ENCODE peak calls at places on chromosomes 6 and 20, in nine cellular contexts. One of them, this sample, is unnamed.

GRCh38 chr20:25197173-25197869 is 1.8 kb downstream of the ENTPD6 start:
- DNase-seq in kidney tubule cell: no peak
- DNase-seq in foreskin fibroblast: no peak
- DNase-seq in ACHN: no peak
- DNase-seq in IMR-90: no peak
- DNase-seq in dermis blood vessel endothelial cell: no peak
- DNase-seq in left cardiac atrium: no peak
- DNase-seq in K562: no peak
- DNase-seq in NCI-H1417 treated with DMSO at 0.1 percent for 48 hours: no peak
- DNase-seq in this sample: no peak

GRCh38 chr20:62982124-62983075 is 24.4 kb downstream of the BHLHE23 start:
- DNase-seq in IMR-90: no peak
- DNase-seq in K562: no peak
- DNase-seq in left cardiac atrium: no peak
- DNase-seq in NCI-H1417 treated with DMSO at 0.1 percent for 48 hours: no peak
- DNase-seq in ACHN: no peak
- DNase-seq in foreskin fibroblast: no peak
- DNase-seq in kidney tubule cell: no peak
- DNase-seq in dermis blood vessel endothelial cell: no peak
- DNase-seq in this sample: no peak

GRCh38 chr20:38165089-38165965 is at the start of gene TGM2:
- DNase-seq in NCI-H1417 treated with DMSO at 0.1 percent for 48 hours: no peak
- DNase-seq in left cardiac atrium: peak
- DNase-seq in dermis blood vessel endothelial cell: peak
- DNase-seq in kidney tubule cell: peak
- DNase-seq in K562: peak
- DNase-seq in IMR-90: peak
- DNase-seq in foreskin fibroblast: peak
- DNase-seq in ACHN: peak
- DNase-seq in this sample: peak

GRCh38 chr20:36572701-36573102 is 695 bp upstream of the TGIF2 start:
- DNase-seq in K562: peak
- DNase-seq in IMR-90: peak
- DNase-seq in dermis blood vessel endothelial cell: peak
- DNase-seq in kidney tubule cell: peak
- DNase-seq in NCI-H1417 treated with DMSO at 0.1 percent for 48 hours: no peak
- DNase-seq in foreskin fibroblast: peak
- DNase-seq in ACHN: no peak
- DNase-seq in left cardiac atrium: no peak
- DNase-seq in this sample: no peak

GRCh38 chr20:22533823-22534751 is 50.3 kb downstream of the FOXA2 start:
- DNase-seq in IMR-90: no peak
- DNase-seq in left cardiac atrium: no peak
- DNase-seq in kidney tubule cell: no peak
- DNase-seq in dermis blood vessel endothelial cell: no peak
- DNase-seq in K562: no peak
- DNase-seq in NCI-H1417 treated with DMSO at 0.1 percent for 48 hours: no peak
- DNase-seq in ACHN: no peak
- DNase-seq in foreskin fibroblast: no peak
- DNase-seq in this sample: no peak

GRCh38 chr6:41466437-41466990 is 79.7 kb upstream of the FOXP4 start:
- DNase-seq in K562: no peak
- DNase-seq in kidney tubule cell: no peak
- DNase-seq in NCI-H1417 treated with DMSO at 0.1 percent for 48 hours: no peak
- DNase-seq in IMR-90: no peak
- DNase-seq in foreskin fibroblast: no peak
- DNase-seq in left cardiac atrium: no peak
- DNase-seq in ACHN: no peak
- DNase-seq in dermis blood vessel endothelial cell: no peak
- DNase-seq in this sample: no peak

GRCh38 chr6:116545661-116546060 is at the start of gene TRAPPC3L:
- DNase-seq in IMR-90: no peak
- DNase-seq in ACHN: no peak
- DNase-seq in dermis blood vessel endothelial cell: no peak
- DNase-seq in NCI-H1417 treated with DMSO at 0.1 percent for 48 hours: no peak
- DNase-seq in foreskin fibroblast: peak
- DNase-seq in K562: no peak
- DNase-seq in left cardiac atrium: no peak
- DNase-seq in kidney tubule cell: no peak
- DNase-seq in this sample: no peak

GRCh38 chr6:77298298-77298697 is 165.0 kb downstream of the HTR1B start:
- DNase-seq in K562: no peak
- DNase-seq in NCI-H1417 treated with DMSO at 0.1 percent for 48 hours: no peak
- DNase-seq in kidney tubule cell: no peak
- DNase-seq in ACHN: no peak
- DNase-seq in foreskin fibroblast: peak
- DNase-seq in dermis blood vessel endothelial cell: no peak
- DNase-seq in left cardiac atrium: no peak
- DNase-seq in IMR-90: peak
- DNase-seq in this sample: no peak

GRCh38 chr6:170102582-170103481 is 188.0 kb downstream of the DLL1 start:
- DNase-seq in K562: no peak
- DNase-seq in foreskin fibroblast: no peak
- DNase-seq in dermis blood vessel endothelial cell: no peak
- DNase-seq in ACHN: no peak
- DNase-seq in left cardiac atrium: no peak
- DNase-seq in NCI-H1417 treated with DMSO at 0.1 percent for 48 hours: no peak
- DNase-seq in kidney tubule cell: no peak
- DNase-seq in IMR-90: no peak
- DNase-seq in this sample: no peak

GRCh38 chr6:133236898-133237297 is 4.3 kb upstream of the EYA4 start:
- DNase-seq in IMR-90: peak
- DNase-seq in NCI-H1417 treated with DMSO at 0.1 percent for 48 hours: no peak
- DNase-seq in dermis blood vessel endothelial cell: no peak
- DNase-seq in ACHN: no peak
- DNase-seq in foreskin fibroblast: peak
- DNase-seq in K562: no peak
- DNase-seq in left cardiac atrium: no peak
- DNase-seq in kidney tubule cell: no peak
- DNase-seq in this sample: no peak

GRCh38 chr20:1225263-1225728 is 548 bp upstream of the RAD21L1 start:
- DNase-seq in IMR-90: no peak
- DNase-seq in left cardiac atrium: no peak
- DNase-seq in foreskin fibroblast: no peak
- DNase-seq in K562: no peak
- DNase-seq in ACHN: peak
- DNase-seq in kidney tubule cell: no peak
- DNase-seq in dermis blood vessel endothelial cell: no peak
- DNase-seq in NCI-H1417 treated with DMSO at 0.1 percent for 48 hours: no peak
- DNase-seq in this sample: no peak

GRCh38 chr20:37096415-37097039 is 730 bp upstream of the RBL1 start:
- DNase-seq in dermis blood vessel endothelial cell: no peak
- DNase-seq in NCI-H1417 treated with DMSO at 0.1 percent for 48 hours: no peak
- DNase-seq in K562: no peak
- DNase-seq in foreskin fibroblast: no peak
- DNase-seq in kidney tubule cell: no peak
- DNase-seq in IMR-90: no peak
- DNase-seq in ACHN: no peak
- DNase-seq in left cardiac atrium: no peak
- DNase-seq in this sample: no peak

GRCh38 chr6:105992315-105992961 is 93.7 kb upstream of the PRDM1 start:
- DNase-seq in ACHN: peak
- DNase-seq in NCI-H1417 treated with DMSO at 0.1 percent for 48 hours: peak
- DNase-seq in foreskin fibroblast: peak
- DNase-seq in left cardiac atrium: peak
- DNase-seq in IMR-90: peak
- DNase-seq in K562: peak
- DNase-seq in dermis blood vessel endothelial cell: peak
- DNase-seq in kidney tubule cell: peak
- DNase-seq in this sample: peak

GRCh38 chr6:14682821-14683220 is 563.0 kb upstream of the JARID2 start:
- DNase-seq in K562: no peak
- DNase-seq in dermis blood vessel endothelial cell: no peak
- DNase-seq in IMR-90: peak
- DNase-seq in ACHN: no peak
- DNase-seq in kidney tubule cell: peak
- DNase-seq in left cardiac atrium: no peak
- DNase-seq in NCI-H1417 treated with DMSO at 0.1 percent for 48 hours: no peak
- DNase-seq in foreskin fibroblast: peak
- DNase-seq in this sample: peak

GRCh38 chr20:11891081-11891826 is 26.4 kb upstream of the BTBD3 start:
- DNase-seq in NCI-H1417 treated with DMSO at 0.1 percent for 48 hours: peak
- DNase-seq in ACHN: peak
- DNase-seq in kidney tubule cell: peak
- DNase-seq in foreskin fibroblast: peak
- DNase-seq in IMR-90: peak
- DNase-seq in dermis blood vessel endothelial cell: peak
- DNase-seq in left cardiac atrium: peak
- DNase-seq in K562: peak
- DNase-seq in this sample: peak

GRCh38 chr6:69580696-69581095 is 216.1 kb downstream of the LMBRD1 start:
- DNase-seq in K562: no peak
- DNase-seq in ACHN: no peak
- DNase-seq in left cardiac atrium: no peak
- DNase-seq in foreskin fibroblast: no peak
- DNase-seq in kidney tubule cell: no peak
- DNase-seq in IMR-90: no peak
- DNase-seq in NCI-H1417 treated with DMSO at 0.1 percent for 48 hours: no peak
- DNase-seq in dermis blood vessel endothelial cell: no peak
- DNase-seq in this sample: no peak

GRCh38 chr20:31925631-31926030 is 26.2 kb downstream of the PDRG1 start:
- DNase-seq in K562: no peak
- DNase-seq in foreskin fibroblast: no peak
- DNase-seq in IMR-90: no peak
- DNase-seq in ACHN: no peak
- DNase-seq in left cardiac atrium: no peak
- DNase-seq in kidney tubule cell: no peak
- DNase-seq in NCI-H1417 treated with DMSO at 0.1 percent for 48 hours: no peak
- DNase-seq in dermis blood vessel endothelial cell: no peak
- DNase-seq in this sample: no peak

GRCh38 chr20:37296371-37296770 is 6.9 kb downstream of the MANBAL start:
- DNase-seq in K562: no peak
- DNase-seq in IMR-90: no peak
- DNase-seq in ACHN: no peak
- DNase-seq in left cardiac atrium: no peak
- DNase-seq in NCI-H1417 treated with DMSO at 0.1 percent for 48 hours: no peak
- DNase-seq in kidney tubule cell: no peak
- DNase-seq in dermis blood vessel endothelial cell: peak
- DNase-seq in foreskin fibroblast: no peak
- DNase-seq in this sample: no peak

GRCh38 chr6:15296735-15297134 is 50.9 kb downstream of the JARID2 start:
- DNase-seq in K562: no peak
- DNase-seq in NCI-H1417 treated with DMSO at 0.1 percent for 48 hours: no peak
- DNase-seq in IMR-90: no peak
- DNase-seq in kidney tubule cell: no peak
- DNase-seq in ACHN: no peak
- DNase-seq in foreskin fibroblast: no peak
- DNase-seq in left cardiac atrium: no peak
- DNase-seq in dermis blood vessel endothelial cell: no peak
- DNase-seq in this sample: no peak

GRCh38 chr6:74073429-74073828 is 377.4 kb downstream of the CD109 start:
- DNase-seq in ACHN: no peak
- DNase-seq in kidney tubule cell: peak
- DNase-seq in IMR-90: peak
- DNase-seq in left cardiac atrium: no peak
- DNase-seq in foreskin fibroblast: peak
- DNase-seq in K562: no peak
- DNase-seq in dermis blood vessel endothelial cell: no peak
- DNase-seq in NCI-H1417 treated with DMSO at 0.1 percent for 48 hours: no peak
- DNase-seq in this sample: no peak

GRCh38 chr6:127634178-127634577 is 57.2 kb downstream of the C6orf58 start:
- DNase-seq in IMR-90: no peak
- DNase-seq in foreskin fibroblast: peak
- DNase-seq in dermis blood vessel endothelial cell: no peak
- DNase-seq in NCI-H1417 treated with DMSO at 0.1 percent for 48 hours: no peak
- DNase-seq in left cardiac atrium: no peak
- DNase-seq in ACHN: no peak
- DNase-seq in kidney tubule cell: no peak
- DNase-seq in K562: no peak
- DNase-seq in this sample: no peak

GRCh38 chr6:15429146-15430110 is 183.6 kb downstream of the JARID2 start:
- DNase-seq in kidney tubule cell: peak
- DNase-seq in ACHN: no peak
- DNase-seq in foreskin fibroblast: peak
- DNase-seq in dermis blood vessel endothelial cell: no peak
- DNase-seq in K562: no peak
- DNase-seq in NCI-H1417 treated with DMSO at 0.1 percent for 48 hours: no peak
- DNase-seq in IMR-90: peak
- DNase-seq in left cardiac atrium: no peak
- DNase-seq in this sample: peak

GRCh38 chr6:170147832-170148708 is 142.8 kb downstream of the DLL1 start:
- DNase-seq in IMR-90: no peak
- DNase-seq in foreskin fibroblast: no peak
- DNase-seq in K562: no peak
- DNase-seq in kidney tubule cell: no peak
- DNase-seq in left cardiac atrium: no peak
- DNase-seq in dermis blood vessel endothelial cell: no peak
- DNase-seq in ACHN: no peak
- DNase-seq in NCI-H1417 treated with DMSO at 0.1 percent for 48 hours: no peak
- DNase-seq in this sample: peak

GRCh38 chr20:57265649-57266250 is 691 bp downstream of the BMP7 start:
- DNase-seq in dermis blood vessel endothelial cell: no peak
- DNase-seq in left cardiac atrium: no peak
- DNase-seq in kidney tubule cell: no peak
- DNase-seq in NCI-H1417 treated with DMSO at 0.1 percent for 48 hours: no peak
- DNase-seq in IMR-90: no peak
- DNase-seq in ACHN: no peak
- DNase-seq in K562: no peak
- DNase-seq in foreskin fibroblast: peak
- DNase-seq in this sample: peak

GRCh38 chr20:62314339-62314638 is 11.5 kb downstream of the ADRM1 start:
- DNase-seq in dermis blood vessel endothelial cell: no peak
- DNase-seq in K562: no peak
- DNase-seq in left cardiac atrium: no peak
- DNase-seq in ACHN: no peak
- DNase-seq in IMR-90: no peak
- DNase-seq in foreskin fibroblast: no peak
- DNase-seq in kidney tubule cell: no peak
- DNase-seq in NCI-H1417 treated with DMSO at 0.1 percent for 48 hours: no peak
- DNase-seq in this sample: no peak

GRCh38 chr6:139416146-139416545 is 41.7 kb upstream of the CITED2 start:
- DNase-seq in IMR-90: peak
- DNase-seq in kidney tubule cell: no peak
- DNase-seq in ACHN: no peak
- DNase-seq in dermis blood vessel endothelial cell: no peak
- DNase-seq in foreskin fibroblast: no peak
- DNase-seq in K562: no peak
- DNase-seq in left cardiac atrium: no peak
- DNase-seq in NCI-H1417 treated with DMSO at 0.1 percent for 48 hours: no peak
- DNase-seq in this sample: no peak

GRCh38 chr20:45402946-45403345 is 5.1 kb upstream of the DBNDD2 start:
- DNase-seq in NCI-H1417 treated with DMSO at 0.1 percent for 48 hours: no peak
- DNase-seq in ACHN: no peak
- DNase-seq in foreskin fibroblast: peak
- DNase-seq in K562: no peak
- DNase-seq in IMR-90: peak
- DNase-seq in dermis blood vessel endothelial cell: no peak
- DNase-seq in kidney tubule cell: peak
- DNase-seq in left cardiac atrium: no peak
- DNase-seq in this sample: no peak

GRCh38 chr6:87315071-87315470 is 7.3 kb upstream of the SMIM8 start:
- DNase-seq in ACHN: no peak
- DNase-seq in IMR-90: no peak
- DNase-seq in left cardiac atrium: no peak
- DNase-seq in kidney tubule cell: no peak
- DNase-seq in dermis blood vessel endothelial cell: no peak
- DNase-seq in NCI-H1417 treated with DMSO at 0.1 percent for 48 hours: no peak
- DNase-seq in K562: no peak
- DNase-seq in foreskin fibroblast: no peak
- DNase-seq in this sample: no peak

GRCh38 chr6:33827546-33828451 is 24.0 kb upstream of the MLN start:
- DNase-seq in dermis blood vessel endothelial cell: no peak
- DNase-seq in kidney tubule cell: no peak
- DNase-seq in IMR-90: peak
- DNase-seq in left cardiac atrium: no peak
- DNase-seq in K562: no peak
- DNase-seq in ACHN: no peak
- DNase-seq in foreskin fibroblast: no peak
- DNase-seq in NCI-H1417 treated with DMSO at 0.1 percent for 48 hours: no peak
- DNase-seq in this sample: no peak

GRCh38 chr6:139655783-139656705 is 281.6 kb upstream of the CITED2 start:
- DNase-seq in dermis blood vessel endothelial cell: no peak
- DNase-seq in ACHN: no peak
- DNase-seq in IMR-90: no peak
- DNase-seq in foreskin fibroblast: no peak
- DNase-seq in kidney tubule cell: peak
- DNase-seq in K562: peak
- DNase-seq in NCI-H1417 treated with DMSO at 0.1 percent for 48 hours: no peak
- DNase-seq in left cardiac atrium: no peak
- DNase-seq in this sample: no peak

GRCh38 chr6:170045563-170045960 is 245.3 kb downstream of the DLL1 start:
- DNase-seq in foreskin fibroblast: no peak
- DNase-seq in left cardiac atrium: no peak
- DNase-seq in kidney tubule cell: no peak
- DNase-seq in K562: no peak
- DNase-seq in IMR-90: no peak
- DNase-seq in dermis blood vessel endothelial cell: no peak
- DNase-seq in NCI-H1417 treated with DMSO at 0.1 percent for 48 hours: no peak
- DNase-seq in ACHN: no peak
- DNase-seq in this sample: no peak

This sample was measured in Daoy.